ENCODE peak calls at places on chromosomes 4 and X, in six cellular contexts. W, T, G, J, C and L are unnamed samples.

GRCh38 chr4:62028758-62029157 is 828.6 kb downstream of the ADGRL3 start:
- DNase-seq in W (no peak), T (no peak), G (no peak), J (no peak), C (no peak), L (no peak)

GRCh38 chrX:2351999-2352995 is 148.5 kb downstream of the DHRSX start:
- DNase-seq in W (no peak), T (peak; percentile 73), G (no peak), J (no peak), C (no peak), L (no peak)

GRCh38 chr4:143768007-143768591 is 67.6 kb upstream of the FREM3 start:
- DNase-seq in W (no peak), T (no peak), G (no peak), J (no peak), C (no peak), L (no peak)

GRCh38 chrX:135384161-135384836 is 37.4 kb upstream of the SMIM10L2A start:
- DNase-seq in W (peak; percentile 24), T (no peak), G (no peak), J (no peak), C (no peak), L (no peak)

GRCh38 chrX:122440832-122441231 is 743.2 kb upstream of the GRIA3 start:
- DNase-seq in W (no peak), T (no peak), G (no peak), J (no peak), C (no peak), L (no peak)

GRCh38 chr4:42673084-42673429 is 16.2 kb upstream of the ATP8A1 start:
- DNase-seq in W (no peak), T (peak; percentile 54), G (no peak), J (no peak), C (no peak), L (no peak)

GRCh38 chr4:145814246-145814645 is 124.4 kb downstream of the ZNF827 start:
- DNase-seq in W (no peak), T (no peak), G (no peak), J (no peak), C (no peak), L (no peak)

GRCh38 chr4:123037809-123038208 is 115.4 kb upstream of the NUDT6 start:
- DNase-seq in W (no peak), T (peak; percentile 53), G (no peak), J (no peak), C (no peak), L (no peak)

GRCh38 chrX:115350696-115351408 is 61.3 kb downstream of the LUZP4 start:
- DNase-seq in W (no peak), T (no peak), G (no peak), J (no peak), C (peak; percentile 18), L (no peak)

GRCh38 chr4:69196209-69196965 is 18.2 kb downstream of the UGT2B11 start:
- DNase-seq in W (no peak), T (no peak), G (no peak), J (no peak), C (no peak), L (no peak)

GRCh38 chr4:93834371-93835066 is 6.0 kb downstream of the ATOH1 start:
- DNase-seq in W (no peak), T (no peak), G (no peak), J (no peak), C (peak; percentile 46), L (no peak)

GRCh38 chr4:128924951-128925350 is 115.5 kb downstream of the JADE1 start:
- DNase-seq in W (no peak), T (peak; percentile 21), G (no peak), J (no peak), C (no peak), L (no peak)

GRCh38 chrX:283115-283845 is 2.1 kb downstream of the PLCXD1 start:
- DNase-seq in W (peak; percentile 88), T (peak; percentile 90), G (peak; percentile 78), J (peak; percentile 62), C (peak; percentile 95), L (peak; percentile 91)

GRCh38 chrX:24260827-24261550 is 52.9 kb downstream of the SUPT20HL2 start:
- DNase-seq in W (no peak), T (peak; percentile 82), G (no peak), J (no peak), C (no peak), L (peak; percentile 43)

GRCh38 chrX:10615931-10616780 is 4.2 kb downstream of the MID1 start:
- DNase-seq in W (no peak), T (peak; percentile 71), G (peak; percentile 58), J (no peak), C (peak; percentile 67), L (peak; percentile 48)

GRCh38 chr4:41256131-41256739 is 493 bp upstream of the UCHL1 start:
- DNase-seq in W (no peak), T (peak; percentile 64), G (no peak), J (no peak), C (peak; percentile 60), L (no peak)

GRCh38 chr4:14853186-14853946 is 148.9 kb upstream of the CPEB2 start:
- DNase-seq in W (no peak), T (peak; percentile 80), G (no peak), J (no peak), C (no peak), L (no peak)

GRCh38 chrX:47637546-47638195 is 7.9 kb upstream of the CFP start:
- DNase-seq in W (no peak), T (peak; percentile 20), G (no peak), J (no peak), C (no peak), L (no peak)

GRCh38 chrX:115650916-115651315 is 89.9 kb downstream of the PLS3 start:
- DNase-seq in W (no peak), T (peak; percentile 46), G (no peak), J (no peak), C (peak; percentile 52), L (peak; percentile 22)

GRCh38 chrX:47561653-47562151 is 697 bp downstream of the ARAF start:
- DNase-seq in W (no peak), T (no peak), G (no peak), J (no peak), C (no peak), L (no peak)

GRCh38 chrX:14027511-14028019 is 2.1 kb downstream of the GEMIN8 start:
- DNase-seq in W (no peak), T (peak; percentile 38), G (no peak), J (no peak), C (no peak), L (no peak)

GRCh38 chr4:43496188-43496587 is 603.7 kb downstream of the GRXCR1 start:
- DNase-seq in W (no peak), T (peak; percentile 5), G (no peak), J (no peak), C (no peak), L (no peak)

GRCh38 chrX:51461053-51462050 is 35.0 kb downstream of the NUDT11 start:
- DNase-seq in W (no peak), T (peak; percentile 50), G (no peak), J (no peak), C (peak; percentile 25), L (peak; percentile 18)

GRCh38 chr4:62126064-62126732 is 926.1 kb downstream of the ADGRL3 start:
- DNase-seq in W (no peak), T (no peak), G (no peak), J (no peak), C (no peak), L (no peak)

GRCh38 chrX:20063716-20064351 is 52.9 kb downstream of the MAP7D2 start:
- DNase-seq in W (no peak), T (peak; percentile 2), G (no peak), J (no peak), C (no peak), L (no peak)

GRCh38 chr4:155248002-155248896 is 39.8 kb downstream of the NPY2R start:
- DNase-seq in W (no peak), T (no peak), G (no peak), J (no peak), C (no peak), L (no peak)

GRCh38 chr4:41432889-41433288 is 105.1 kb upstream of the LIMCH1 start:
- DNase-seq in W (no peak), T (peak; percentile 89), G (no peak), J (no peak), C (no peak), L (no peak)

GRCh38 chrX:19440713-19441112 is 74.6 kb downstream of the MAP3K15 start:
- DNase-seq in W (no peak), T (peak; percentile 82), G (no peak), J (no peak), C (no peak), L (no peak)

GRCh38 chrX:74924449-74925209 is 623 bp downstream of the NEXMIF start:
- DNase-seq in W (no peak), T (peak; percentile 25), G (no peak), J (peak; percentile 15), C (peak; percentile 65), L (peak; percentile 35)

GRCh38 chr4:8854866-8855265 is 16.8 kb downstream of the HMX1 start:
- DNase-seq in W (no peak), T (peak; percentile 28), G (no peak), J (no peak), C (no peak), L (no peak)
- H3K27me3 ChIP-seq in W (peaks cover 25% of the 10 kb centered on the region), T (peaks cover 91% of the 10 kb centered on the region), G (peaks cover 16% of the 10 kb centered on the region), J (no peaks in the 10 kb centered on the region), C (no peaks in the 10 kb centered on the region), L (no peaks in the 10 kb centered on the region)

GRCh38 chr4:126958482-126958881 is 674.3 kb upstream of the INTU start:
- DNase-seq in W (no peak), T (no peak), G (no peak), J (no peak), C (no peak), L (no peak)

GRCh38 chr4:126955292-126956191 is 677.2 kb upstream of the INTU start:
- DNase-seq in W (no peak), T (no peak), G (no peak), J (no peak), C (peak; percentile 9), L (no peak)

GRCh38 chr4:126957555-126958440 is 675.0 kb upstream of the INTU start:
- DNase-seq in W (no peak), T (peak; percentile 58), G (no peak), J (no peak), C (no peak), L (no peak)

GRCh38 chr4:126956192-126956897 is 676.4 kb upstream of the INTU start:
- DNase-seq in W (no peak), T (no peak), G (no peak), J (no peak), C (no peak), L (no peak)

GRCh38 chr4:126954537-126955291 is 678.0 kb upstream of the INTU start:
- DNase-seq in W (no peak), T (no peak), G (no peak), J (no peak), C (no peak), L (no peak)
- H3K36me3 ChIP-seq in W (no peaks in the 10 kb centered on the region), T (no peaks in the 10 kb centered on the region), G (no peaks in the 10 kb centered on the region), J (no peaks in the 10 kb centered on the region), C (no peaks in the 10 kb centered on the region), L (no peaks in the 10 kb centered on the region)

GRCh38 chr4:158606969-158607368 is 64.7 kb downstream of the C4orf46 start:
- DNase-seq in W (no peak), T (no peak), G (no peak), J (no peak), C (no peak), L (no peak)
- H3K27me3 ChIP-seq in W (no peaks in the 10 kb centered on the region), T (no peaks in the 10 kb centered on the region), G (no peaks in the 10 kb centered on the region), J (no peaks in the 10 kb centered on the region), C (no peaks in the 10 kb centered on the region), L (no peaks in the 10 kb centered on the region)

DNA sequence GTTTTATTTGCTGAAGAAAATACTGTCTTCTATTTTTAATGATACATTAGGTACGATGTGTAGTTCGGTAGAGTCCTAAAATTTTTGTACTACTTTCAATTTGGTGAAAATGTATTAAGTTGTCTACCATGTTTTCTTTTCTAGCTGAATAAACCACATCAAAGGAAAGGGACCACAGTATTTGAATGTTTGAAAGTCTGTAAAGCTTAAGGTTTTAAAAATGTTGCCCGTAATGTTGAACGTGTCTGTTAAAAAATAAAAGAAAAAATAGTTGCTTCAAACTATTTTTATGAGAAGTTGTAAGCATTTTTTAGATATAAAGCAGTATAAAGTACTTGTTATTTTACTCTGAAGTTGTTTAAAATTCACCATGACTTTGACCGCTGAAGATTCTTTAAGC is 3.2 kb downstream of the CDKN2AIP start:
- DNase-seq in W (no peak), T (no peak), G (no peak), J (no peak), C (no peak), L (no peak)
- H3K36me3 ChIP-seq in W (peaks cover 21% of the 10 kb centered on the region), T (peaks cover 36% of the 10 kb centered on the region), G (no peaks in the 10 kb centered on the region), J (peaks cover 12% of the 10 kb centered on the region), C (peaks cover 42% of the 10 kb centered on the region), L (no peaks in the 10 kb centered on the region)